ENCODE peak calls at places on chromosomes 3 and 15, in four cellular contexts. One of them, this sample, is unnamed.

GRCh38 chr3:29757054-29757777 is 476.3 kb downstream of the RBMS3 start:
- DNase-seq in amniotic stem cell: no peak
- DNase-seq in EL: peak
- DNase-seq in NCI-H226: peak
- DNase-seq in this sample: peak

GRCh38 chr3:194138098-194138474 is 2.1 kb downstream of the HES1 start:
- DNase-seq in amniotic stem cell: no peak
- DNase-seq in EL: no peak
- DNase-seq in NCI-H226: no peak
- DNase-seq in this sample: no peak

GRCh38 chr3:141093397-141093796 is 42.2 kb downstream of the SPSB4 start:
- DNase-seq in amniotic stem cell: no peak
- DNase-seq in EL: no peak
- DNase-seq in NCI-H226: no peak
- DNase-seq in this sample: no peak

GRCh38 chr3:72065236-72065635 is 280.3 kb upstream of the PROK2 start:
- DNase-seq in amniotic stem cell: no peak
- DNase-seq in EL: no peak
- DNase-seq in NCI-H226: no peak
- DNase-seq in this sample: no peak

GRCh38 chr15:58243083-58243482 is 104.9 kb downstream of the AQP9 start:
- DNase-seq in amniotic stem cell: no peak
- DNase-seq in EL: no peak
- DNase-seq in NCI-H226: no peak
- DNase-seq in this sample: peak

GRCh38 chr3:57893668-57894067 is 114.6 kb upstream of the FLNB start:
- DNase-seq in amniotic stem cell: no peak
- DNase-seq in EL: no peak
- DNase-seq in NCI-H226: no peak
- DNase-seq in this sample: no peak

GRCh38 chr3:113277414-113277813 is 66.1 kb downstream of the BOC start:
- DNase-seq in amniotic stem cell: no peak
- DNase-seq in EL: no peak
- DNase-seq in NCI-H226: no peak
- DNase-seq in this sample: no peak

GRCh38 chr3:197356275-197356674 is 57.9 kb upstream of the DLG1 start:
- DNase-seq in amniotic stem cell: no peak
- DNase-seq in EL: no peak
- DNase-seq in NCI-H226: no peak
- DNase-seq in this sample: no peak

GRCh38 chr3:122947086-122947611 is 80.4 kb downstream of the SEMA5B start:
- DNase-seq in amniotic stem cell: no peak
- DNase-seq in EL: no peak
- DNase-seq in NCI-H226: no peak
- DNase-seq in this sample: no peak

GRCh38 chr3:14042680-14043079 is 82.0 kb downstream of the CHCHD4 start:
- DNase-seq in amniotic stem cell: no peak
- DNase-seq in EL: peak
- DNase-seq in NCI-H226: peak
- DNase-seq in this sample: no peak

GRCh38 chr15:70222632-70223031 is 124.9 kb upstream of the TLE3 start:
- DNase-seq in amniotic stem cell: no peak
- DNase-seq in EL: no peak
- DNase-seq in NCI-H226: peak
- DNase-seq in this sample: no peak

GRCh38 chr3:187966636-187967035 is 187.3 kb upstream of the LPP start:
- DNase-seq in amniotic stem cell: no peak
- DNase-seq in EL: no peak
- DNase-seq in NCI-H226: no peak
- DNase-seq in this sample: no peak

GRCh38 chr3:38575279-38575843 is 74.1 kb downstream of the SCN5A start:
- DNase-seq in amniotic stem cell: no peak
- DNase-seq in EL: no peak
- DNase-seq in NCI-H226: no peak
- DNase-seq in this sample: no peak

This sample was measured in NCI-H2029.